ENCODE peak calls at places on chromosomes 4 and X, in six cellular contexts. R is A549, Y is HCT116, O is HepG2, B is endothelial cell of umbilical vein, M is K562. E is an unnamed sample.

GRCh38 chrX:30888526-30889146 is 418 bp downstream of the TAB3 start:
- DNase-seq in R (no peak), M (peak), B (peak), Y (no peak), O (no peak), E (no peak)

GRCh38 chr4:129583868-129584267 is 487.9 kb downstream of the C4orf33 start:
- DNase-seq in B (no peak), R (no peak), O (no peak), Y (no peak), M (no peak), E (peak)

GRCh38 chr4:22030321-22030720 is 81.7 kb upstream of the KCNIP4 start:
- DNase-seq in O (no peak), R (no peak), M (no peak), Y (no peak), B (no peak), E (no peak)

GRCh38 chr4:33882246-33882990 is 2361.9 kb downstream of the ARAP2 start:
- DNase-seq in O (no peak), M (no peak), B (no peak), Y (no peak), R (no peak), E (no peak)

GRCh38 chr4:184357164-184357563 is 117.2 kb downstream of the IRF2 start:
- DNase-seq in M (no peak), B (no peak), R (no peak), O (no peak), Y (no peak), E (no peak)

GRCh38 chrX:103540145-103540544 is 20.9 kb upstream of the RAB40A start:
- DNase-seq in R (no peak), O (no peak), M (no peak), B (no peak), Y (no peak), E (no peak)

GRCh38 chr4:13495753-13496152 is 11.6 kb upstream of the RAB28 start:
- DNase-seq in B (no peak), M (no peak), Y (no peak), R (no peak), O (no peak), E (no peak)

GRCh38 chrX:120022763-120023162 is 54.7 kb downstream of the RHOXF2B start:
- DNase-seq in O (no peak), M (no peak), R (no peak), Y (no peak), B (no peak), E (no peak)

GRCh38 chr4:171983935-171984805 is 171.0 kb downstream of the GALNTL6 start:
- DNase-seq in M (no peak), R (no peak), Y (no peak), O (no peak), B (no peak), E (no peak)

GRCh38 chr4:128228021-128228571 is 59.5 kb downstream of the PGRMC2 start:
- DNase-seq in M (no peak), R (peak), O (no peak), Y (no peak), B (no peak), E (no peak)

GRCh38 chrX:75181721-75182120 is 25.6 kb upstream of the ABCB7 start:
- DNase-seq in R (no peak), M (no peak), O (no peak), B (no peak), Y (no peak), E (no peak)

GRCh38 chrX:35890699-35891098 is 28.8 kb upstream of the CFAP47 start:
- DNase-seq in B (no peak), O (peak), M (peak), Y (no peak), R (peak), E (peak)

GRCh38 chr4:17095771-17096170 is 197.3 kb upstream of the LDB2 start:
- DNase-seq in O (no peak), R (no peak), M (no peak), Y (no peak), B (no peak), E (no peak)

GRCh38 chrX:11792461-11793421 is 34.7 kb downstream of the MSL3 start:
- DNase-seq in O (no peak), M (no peak), B (no peak), Y (no peak), R (peak), E (no peak)

GRCh38 chr4:13240066-13240465 is 244.1 kb downstream of the RAB28 start:
- DNase-seq in Y (no peak), M (no peak), O (no peak), B (no peak), R (no peak), E (peak)

GRCh38 chr4:46819095-46819494 is 90.0 kb downstream of the COX7B2 start:
- DNase-seq in O (no peak), R (no peak), Y (no peak), M (no peak), B (no peak), E (no peak)

GRCh38 chr4:5973486-5974220 is 44.6 kb downstream of the C4orf50 start:
- DNase-seq in Y (no peak), R (no peak), O (no peak), B (no peak), M (no peak), E (no peak)

GRCh38 chr4:87109121-87109520 is 111.3 kb downstream of the KLHL8 start:
- DNase-seq in B (no peak), O (no peak), M (no peak), Y (no peak), R (no peak), E (no peak)

GRCh38 chrX:64093761-64094160 is 111.7 kb downstream of the AMER1 start:
- DNase-seq in O (no peak), M (peak), Y (no peak), R (peak), B (peak), E (peak)

GRCh38 chr4:103895876-103896465 is 176.2 kb upstream of the TACR3 start:
- DNase-seq in B (no peak), O (peak), R (no peak), Y (no peak), M (no peak), E (no peak)

GRCh38 chr4:171042989-171043524 is 770.1 kb upstream of the GALNTL6 start:
- DNase-seq in B (no peak), M (no peak), R (no peak), O (no peak), Y (no peak), E (no peak)

GRCh38 chr4:16439771-16440170 is 213.5 kb upstream of the TAPT1 start:
- DNase-seq in Y (no peak), M (no peak), B (no peak), O (no peak), R (no peak), E (no peak)

DNA sequence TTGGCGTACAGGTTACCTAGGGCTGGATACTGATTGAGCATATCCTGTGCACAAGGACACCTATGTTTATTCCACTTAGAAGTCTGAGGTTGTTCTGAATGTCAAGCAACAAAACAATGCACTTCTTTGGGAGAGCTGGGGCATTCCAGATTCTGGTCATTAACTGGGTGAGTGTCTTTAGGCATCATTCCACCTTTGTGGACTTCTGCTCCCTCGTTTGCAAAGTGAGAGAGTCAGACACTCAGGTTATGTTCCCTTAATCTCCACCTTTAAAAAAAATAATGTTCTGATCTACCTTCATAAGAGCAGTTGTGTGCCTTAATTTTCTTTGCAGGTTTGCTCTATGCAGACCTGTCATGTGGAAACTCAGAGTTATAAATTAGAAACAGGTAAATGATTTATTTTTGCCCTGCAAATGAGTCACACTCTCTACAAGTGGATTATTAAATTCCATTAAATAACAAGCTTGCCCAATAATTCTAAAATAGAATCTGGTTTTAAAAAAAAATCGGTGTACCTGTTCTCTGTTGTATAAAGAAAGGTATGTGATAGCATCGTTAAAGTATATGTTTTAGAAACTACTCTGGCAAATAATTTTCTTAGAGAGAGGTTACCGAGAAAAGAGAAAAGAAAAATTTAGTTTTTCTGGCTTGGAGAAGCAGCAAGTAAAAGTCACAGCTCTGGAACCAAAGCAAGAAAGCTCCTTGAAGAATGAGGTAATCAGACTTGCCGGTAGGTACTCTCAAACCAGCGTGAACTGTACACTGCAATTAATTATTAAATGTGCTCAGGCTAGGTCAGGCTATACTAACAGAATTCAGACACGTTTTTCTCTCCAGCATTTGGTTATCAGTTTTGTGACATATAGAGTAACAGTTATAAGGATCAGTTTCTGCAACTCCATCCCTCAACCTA is 93.2 kb downstream of the SORBS2 start:
- DNase-seq in Y (no peak), O (no peak), B (no peak), R (no peak), M (no peak), E (no peak)
- TF ChIP-seq POLR2A in Y (no peak), O (no peak), B (no peak), R (no peak), M (no peak), E (no peak)

DNA sequence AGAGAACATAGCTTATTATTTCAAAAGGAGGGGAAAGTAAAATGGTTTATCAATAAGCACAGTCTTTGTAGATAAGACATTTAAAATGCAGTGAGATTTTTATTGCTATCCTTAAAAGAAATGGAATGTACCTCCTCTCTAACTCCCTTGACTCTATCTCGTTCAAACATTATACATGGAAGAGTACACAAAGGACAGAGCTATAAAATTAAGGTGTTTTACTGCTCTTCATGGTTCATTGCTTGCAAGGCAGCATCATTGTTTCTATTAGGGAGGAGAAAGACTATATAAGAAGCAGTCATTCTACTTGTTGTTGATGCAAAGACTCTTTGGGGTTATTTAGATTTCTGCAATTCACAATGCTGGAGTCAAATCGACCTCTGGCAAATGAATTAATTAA is 380.2 kb upstream of the NDST3 start:
- DNase-seq in R (no peak), Y (no peak), B (no peak), O (no peak), M (no peak), E (no peak)
- TF ChIP-seq MAX in R (no peak), Y (no peak), B (no peak), O (no peak), M (no peak), E (no peak)

DNA sequence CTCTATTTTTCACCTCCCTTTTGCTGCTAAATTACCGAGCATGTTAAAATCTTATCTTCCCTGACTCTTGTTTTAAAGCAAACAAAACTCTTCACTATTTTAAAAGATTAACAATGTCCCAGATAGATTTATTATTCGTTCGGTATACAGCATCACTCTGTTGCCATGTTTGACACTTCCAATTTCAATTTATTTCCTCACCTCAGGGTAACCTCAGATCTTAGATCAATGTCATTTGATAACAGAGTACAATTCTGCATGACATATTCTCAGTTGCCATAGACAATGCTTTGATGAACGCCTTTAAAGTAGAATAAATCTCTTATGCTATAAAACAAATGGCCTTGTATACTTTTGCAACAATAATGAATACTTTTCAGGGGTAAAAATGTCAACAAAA is 1078.1 kb upstream of the IGFBP7 start:
- DNase-seq in B (no peak), M (no peak), Y (no peak), R (no peak), O (no peak), E (no peak)
- TF ChIP-seq CTCF in B (no peak), M (no peak), Y (no peak), R (no peak), O (no peak), E (no peak)

GRCh38 chrX:48923771-48924170 is 4.9 kb upstream of the PIM2 start:
- DNase-seq in B (no peak), M (no peak), O (no peak), Y (no peak), R (no peak), E (no peak)
- TF ChIP-seq POLR2A in B (no peak), M (no peak), O (no peak), Y (no peak), R (no peak), E (no peak)

GRCh38 chr4:25440478-25441030 is 63.5 kb downstream of the ANAPC4 start:
- DNase-seq in M (no peak), B (peak), Y (no peak), O (no peak), R (no peak), E (no peak)

GRCh38 chr4:25443851-25444250 is 66.8 kb downstream of the ANAPC4 start:
- DNase-seq in B (no peak), R (no peak), O (no peak), M (no peak), Y (no peak), E (no peak)

GRCh38 chr4:25441519-25442117 is 64.6 kb downstream of the ANAPC4 start:
- DNase-seq in O (peak), Y (peak), R (peak), B (peak), M (peak), E (peak)

GRCh38 chr4:25439913-25440477 is 62.9 kb downstream of the ANAPC4 start:
- DNase-seq in B (peak), O (peak), M (peak), R (peak), Y (peak), E (peak)

DNA sequence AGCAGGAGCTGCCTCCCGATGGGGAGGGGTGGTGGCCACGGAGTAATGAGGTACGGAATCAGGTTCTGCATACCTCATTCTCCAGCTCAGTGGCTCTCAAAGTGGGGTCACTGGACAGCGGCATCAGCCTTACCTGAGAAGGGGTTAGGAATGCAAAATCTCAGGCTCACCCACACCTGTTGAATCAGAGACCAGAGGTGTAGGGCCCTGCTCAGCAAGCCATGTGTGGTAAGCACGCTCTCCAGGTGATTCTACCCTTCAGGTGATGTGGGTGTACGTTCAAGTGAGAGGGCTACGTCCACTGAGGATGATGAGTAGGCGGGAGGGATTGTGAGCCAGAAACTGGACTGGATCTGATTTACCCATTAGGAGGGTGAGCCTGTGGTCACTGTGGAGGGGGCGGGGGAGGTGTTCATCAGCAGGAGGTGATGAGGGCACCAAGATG is 65.8 kb downstream of the ANAPC4 start:
- DNase-seq in R (no peak), M (no peak), Y (no peak), O (no peak), B (no peak), E (no peak)
- TF ChIP-seq MAX in R (no peak), M (no peak), Y (no peak), O (no peak), B (no peak), E (no peak)

GRCh38 chrX:790031-790430 is 159.4 kb downstream of the SHOX start:
- DNase-seq in Y (no peak), O (no peak), B (no peak), R (no peak), M (no peak), E (no peak)
- TF ChIP-seq CTCF in Y (no peak), O (no peak), B (no peak), R (no peak), M (no peak), E (no peak)

GRCh38 chr4:54539500-54540029 is 118.2 kb upstream of the KIT start:
- DNase-seq in B (peak), Y (no peak), M (peak), R (peak), O (peak), E (no peak)
- TF ChIP-seq POLR2A in B (no peak), Y (no peak), M (no peak), R (no peak), O (no peak), E (no peak)

GRCh38 chr4:142265536-142265935 is 580.6 kb downstream of the INPP4B start:
- DNase-seq in B (peak), M (no peak), R (peak), O (no peak), Y (peak), E (no peak)
- TF ChIP-seq MAX in B (no peak), M (no peak), R (no peak), O (no peak), Y (no peak), E (no peak)

DNA sequence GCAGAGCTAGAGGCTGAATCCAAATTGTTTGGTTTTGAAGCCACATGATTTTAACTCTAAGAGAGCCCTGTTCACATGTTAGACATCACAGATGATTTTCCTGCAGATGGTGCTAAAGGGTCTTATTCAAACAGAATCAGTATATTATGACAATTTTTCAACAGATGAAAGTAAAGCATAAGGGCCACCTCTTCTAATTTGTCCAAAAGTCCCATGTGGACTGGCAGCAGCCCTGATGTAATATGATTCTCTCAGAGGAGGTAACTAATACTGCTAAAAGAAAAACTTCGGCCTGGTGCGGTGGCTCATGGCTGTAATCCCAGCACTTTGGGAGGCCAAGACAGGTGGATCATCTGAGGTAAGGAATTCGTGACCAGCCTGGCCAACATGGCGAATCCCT is 26.0 kb upstream of the SETD7 start:
- DNase-seq in Y (no peak), B (no peak), R (no peak), O (no peak), M (no peak), E (no peak)
- TF ChIP-seq CTCF in Y (no peak), B (no peak), R (peak), O (no peak), M (no peak), E (no peak)

GRCh38 chr4:162117051-162117450 is 46.7 kb downstream of the FSTL5 start:
- DNase-seq in M (no peak), Y (no peak), O (no peak), B (no peak), R (no peak), E (no peak)
- TF ChIP-seq POLR2A in M (no peak), Y (no peak), O (no peak), B (no peak), R (no peak), E (no peak)

E was measured in NB4.